ENCODE peak calls at places on chromosomes 7 and 10, in ten cellular contexts. J, K, V, R, P, G, A, C, Z and Q are unnamed samples.

GRCh38 chr10:8242295-8242872 is 187.9 kb downstream of the GATA3 start:
- DNase-seq in J (no peak), K (no peak), V (no peak), R (no peak), P (no peak), G (no peak), A (no peak), C (no peak), Z (no peak), Q (no peak)

GRCh38 chr7:47778153-47778661 is 170.1 kb downstream of the PKD1L1 start:
- DNase-seq in J (no peak), K (no peak), V (no peak), R (no peak), P (no peak), G (no peak), A (no peak), C (no peak), Z (no peak), Q (no peak)

GRCh38 chr10:132397671-132398565 is 918 bp downstream of the PWWP2B start:
- DNase-seq in J (no peak), K (peak), V (peak), R (no peak), P (no peak), G (peak), A (no peak), C (peak), Z (peak), Q (no peak)

GRCh38 chr7:2115739-2116065 is 117.0 kb downstream of the MAD1L1 start:
- DNase-seq in J (no peak), K (no peak), V (no peak), R (no peak), P (no peak), G (no peak), A (no peak), C (no peak), Z (no peak), Q (no peak)

GRCh38 chr7:91628742-91629141 is 251.8 kb downstream of the MTERF1 start:
- DNase-seq in J (no peak), K (no peak), V (no peak), R (no peak), P (no peak), G (peak), A (no peak), C (no peak), Z (no peak), Q (no peak)

GRCh38 chr10:79394631-79395030 is 47.4 kb downstream of the PPIF start:
- DNase-seq in J (no peak), K (no peak), V (peak), R (no peak), P (no peak), G (no peak), A (no peak), C (no peak), Z (no peak), Q (no peak)

GRCh38 chr7:116139007-116139406 is 71.3 kb upstream of the TES start:
- DNase-seq in J (no peak), K (no peak), V (no peak), R (no peak), P (no peak), G (peak), A (no peak), C (no peak), Z (peak), Q (no peak)

GRCh38 chr7:40306596-40306995 is 171.8 kb downstream of the SUGCT start:
- DNase-seq in J (no peak), K (no peak), V (no peak), R (peak), P (no peak), G (peak), A (no peak), C (no peak), Z (peak), Q (no peak)

GRCh38 chr10:33113111-33113856 is 155.3 kb upstream of the ITGB1 start:
- DNase-seq in J (no peak), K (no peak), V (no peak), R (no peak), P (no peak), G (peak), A (peak), C (no peak), Z (peak), Q (no peak)

GRCh38 chr10:33116293-33116697 is 158.3 kb upstream of the ITGB1 start:
- DNase-seq in J (no peak), K (peak), V (peak), R (no peak), P (no peak), G (peak), A (no peak), C (no peak), Z (peak), Q (no peak)

GRCh38 chr10:33114451-33114944 is 156.5 kb upstream of the ITGB1 start:
- DNase-seq in J (no peak), K (no peak), V (no peak), R (no peak), P (no peak), G (peak), A (no peak), C (no peak), Z (peak), Q (no peak)

GRCh38 chr10:33117816-33118215 is 159.8 kb upstream of the ITGB1 start:
- DNase-seq in J (no peak), K (peak), V (no peak), R (no peak), P (no peak), G (no peak), A (no peak), C (no peak), Z (no peak), Q (no peak)

GRCh38 chr10:33115720-33116119 is 157.7 kb upstream of the ITGB1 start:
- DNase-seq in J (no peak), K (no peak), V (no peak), R (no peak), P (no peak), G (peak), A (no peak), C (no peak), Z (peak), Q (no peak)
- TF ChIP-seq CTCF in J (no peak), K (no peak), V (no peak), R (no peak), P (no peak), G (no peak), A (no peak), C (no peak), Z (no peak), Q (no peak)

GRCh38 chr7:114647518-114647917 is 232.9 kb downstream of the FOXP2 start:
- DNase-seq in J (no peak), K (no peak), V (no peak), R (no peak), P (no peak), G (no peak), A (no peak), C (no peak), Z (no peak), Q (no peak)
- TF ChIP-seq CTCF in J (no peak), K (no peak), V (no peak), R (no peak), P (no peak), G (no peak), A (no peak), C (no peak), Z (no peak), Q (no peak)

GRCh38 chr7:45131891-45132290 is 20.4 kb upstream of the TBRG4 start:
- DNase-seq in J (no peak), K (no peak), V (no peak), R (no peak), P (no peak), G (no peak), A (no peak), C (no peak), Z (no peak), Q (no peak)

GRCh38 chr7:45129906-45130305 is 18.4 kb upstream of the TBRG4 start:
- DNase-seq in J (no peak), K (no peak), V (no peak), R (no peak), P (no peak), G (no peak), A (no peak), C (no peak), Z (no peak), Q (no peak)

GRCh38 chr7:45130910-45131309 is 19.4 kb upstream of the TBRG4 start:
- DNase-seq in J (no peak), K (no peak), V (no peak), R (no peak), P (no peak), G (no peak), A (no peak), C (no peak), Z (no peak), Q (no peak)

GRCh38 chr7:45126920-45127319 is 15.4 kb upstream of the TBRG4 start:
- DNase-seq in J (no peak), K (no peak), V (peak), R (no peak), P (no peak), G (no peak), A (no peak), C (no peak), Z (no peak), Q (no peak)

DNA sequence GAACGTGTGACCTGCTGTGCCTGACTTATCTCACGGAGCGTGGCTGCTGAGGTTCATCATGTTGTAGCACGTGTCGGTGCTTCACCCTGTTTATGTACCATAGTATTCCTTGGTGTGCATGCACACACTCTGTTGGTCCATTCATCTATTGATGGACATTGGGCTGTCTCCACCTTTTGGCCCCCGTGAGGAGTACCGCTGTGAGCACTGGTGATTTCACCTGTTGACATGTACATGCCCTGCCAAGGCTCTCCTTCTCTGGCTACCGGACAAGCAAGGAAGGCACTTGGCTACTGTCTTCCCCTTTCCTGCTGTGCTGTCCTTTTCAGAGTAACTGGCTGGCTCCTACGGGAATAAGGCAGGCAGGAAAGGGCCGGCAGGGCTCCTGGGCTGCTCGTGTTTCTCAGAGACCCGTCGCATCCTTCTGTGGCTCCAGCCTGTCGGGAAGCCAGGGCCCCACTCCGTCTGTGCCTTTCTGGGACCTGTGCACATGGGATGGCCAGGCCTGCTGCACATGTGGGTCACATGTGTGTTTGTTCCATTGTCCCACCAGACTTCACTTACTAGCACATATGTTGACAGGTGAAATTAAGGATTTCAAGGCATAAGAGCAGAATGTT is 17.8 kb upstream of the TBRG4 start:
- DNase-seq in J (no peak), K (no peak), V (peak), R (no peak), P (no peak), G (no peak), A (no peak), C (no peak), Z (no peak), Q (no peak)
- TF ChIP-seq CTCF in J (no peak), K (no peak), V (no peak), R (no peak), P (no peak), G (no peak), A (no peak), C (no peak), Z (no peak), Q (no peak)

DNA sequence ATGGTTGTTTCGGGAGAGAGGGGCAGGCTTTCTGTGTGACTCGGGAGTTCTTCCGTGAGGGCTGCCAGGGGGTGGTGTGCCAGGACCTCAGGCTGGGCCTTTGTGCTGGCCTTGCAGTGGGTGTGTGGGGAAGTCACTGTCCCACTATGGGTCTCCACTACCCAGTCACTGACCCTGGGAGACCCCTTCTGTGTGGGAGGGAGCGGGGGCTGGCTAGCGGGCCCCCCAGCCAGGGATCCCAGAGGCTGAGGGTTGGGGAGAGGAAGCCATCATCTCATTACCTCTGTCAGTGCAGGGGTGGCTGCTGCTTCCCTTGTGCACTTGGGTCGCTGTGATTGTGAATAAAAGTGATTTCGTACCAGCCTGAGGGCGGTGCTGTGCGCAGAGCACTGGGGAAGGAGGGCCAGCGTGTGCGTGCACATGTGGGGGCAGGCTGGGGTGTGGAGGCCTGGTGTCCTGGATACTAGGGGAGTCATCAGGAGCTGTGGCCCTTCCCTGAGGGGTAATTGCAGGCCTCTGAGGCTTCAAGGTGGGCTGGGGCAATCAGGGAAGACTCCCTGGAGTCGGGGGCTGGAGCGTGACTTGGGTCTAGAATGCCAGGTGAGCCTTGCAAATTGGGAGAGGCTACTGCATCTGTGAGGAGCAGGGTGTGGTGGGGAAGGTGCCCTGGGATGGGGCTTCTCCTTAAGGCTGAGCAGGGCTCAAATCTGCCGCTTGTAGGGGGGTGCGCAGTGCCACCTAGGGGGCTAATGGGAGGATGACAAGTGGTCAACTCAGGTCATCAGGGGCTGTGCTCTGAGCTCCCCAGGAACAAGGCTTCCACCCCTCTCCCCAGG is 98.9 kb downstream of the NEURL1 start:
- DNase-seq in J (no peak), K (peak), V (peak), R (no peak), P (no peak), G (peak), A (no peak), C (peak), Z (peak), Q (no peak)
- TF ChIP-seq CTCF in J (peak), K (peak), V (peak), R (peak), P (peak), G (peak), A (peak), C (peak), Z (peak), Q (peak)

GRCh38 chr10:104127411-104127810 is 5.4 kb downstream of the SFR1 start:
- DNase-seq in J (no peak), K (peak), V (no peak), R (no peak), P (no peak), G (no peak), A (no peak), C (no peak), Z (no peak), Q (no peak)
- TF ChIP-seq CTCF in J (peak), K (no peak), V (peak), R (peak), P (peak), G (peak), A (no peak), C (no peak), Z (no peak), Q (peak)